ENCODE peak calls at places on chromosomes 5 and 9, in five cellular contexts. One of them, this sample, is unnamed.

GRCh38 chr5:159975462-159976019 is 33.4 kb upstream of the TTC1 start:
- DNase-seq in fibroblast of gingiva: peak; percentile 92
- DNase-seq in cardiac muscle cell: peak; percentile 94
- DNase-seq in cardiac fibroblast: peak; percentile 93
- DNase-seq in activated CD4-positive, alpha-beta T cell treated with anti-CD3 and anti-CD28 coated beads, Interleukin-2, amount 50 U/mL, for 1 hour: no peak
- DNase-seq in this sample: peak; percentile 25

GRCh38 chr5:77876862-77877502 is 100.8 kb upstream of the TBCA start:
- DNase-seq in fibroblast of gingiva: no peak
- DNase-seq in cardiac muscle cell: no peak
- DNase-seq in cardiac fibroblast: no peak
- DNase-seq in activated CD4-positive, alpha-beta T cell treated with anti-CD3 and anti-CD28 coated beads, Interleukin-2, amount 50 U/mL, for 1 hour: no peak
- DNase-seq in this sample: no peak

GRCh38 chr9:129109504-129109903 is 1.1 kb downstream of the CRAT start:
- DNase-seq in fibroblast of gingiva: peak; percentile 67
- DNase-seq in cardiac muscle cell: peak; percentile 12
- DNase-seq in cardiac fibroblast: no peak
- DNase-seq in activated CD4-positive, alpha-beta T cell treated with anti-CD3 and anti-CD28 coated beads, Interleukin-2, amount 50 U/mL, for 1 hour: peak; percentile 10
- DNase-seq in this sample: peak; percentile 51

GRCh38 chr5:116650964-116651363 is 76.3 kb upstream of the SEMA6A start:
- DNase-seq in fibroblast of gingiva: no peak
- DNase-seq in cardiac muscle cell: no peak
- DNase-seq in cardiac fibroblast: no peak
- DNase-seq in activated CD4-positive, alpha-beta T cell treated with anti-CD3 and anti-CD28 coated beads, Interleukin-2, amount 50 U/mL, for 1 hour: no peak
- DNase-seq in this sample: no peak

GRCh38 chr5:122063836-122064235 is 14.2 kb downstream of the LOX start:
- DNase-seq in fibroblast of gingiva: no peak
- DNase-seq in cardiac muscle cell: no peak
- DNase-seq in cardiac fibroblast: no peak
- DNase-seq in activated CD4-positive, alpha-beta T cell treated with anti-CD3 and anti-CD28 coated beads, Interleukin-2, amount 50 U/mL, for 1 hour: no peak
- DNase-seq in this sample: no peak

GRCh38 chr5:125703616-125704015 is 719.6 kb upstream of the GRAMD2B start:
- DNase-seq in fibroblast of gingiva: no peak
- DNase-seq in cardiac muscle cell: no peak
- DNase-seq in cardiac fibroblast: no peak
- DNase-seq in activated CD4-positive, alpha-beta T cell treated with anti-CD3 and anti-CD28 coated beads, Interleukin-2, amount 50 U/mL, for 1 hour: no peak
- DNase-seq in this sample: no peak

GRCh38 chr5:179793470-179794139 is at the start of gene LTC4S:
- DNase-seq in fibroblast of gingiva: peak; percentile 45
- DNase-seq in cardiac muscle cell: peak; percentile 92
- DNase-seq in cardiac fibroblast: peak; percentile 93
- DNase-seq in activated CD4-positive, alpha-beta T cell treated with anti-CD3 and anti-CD28 coated beads, Interleukin-2, amount 50 U/mL, for 1 hour: peak; percentile 47
- DNase-seq in this sample: no peak

GRCh38 chr5:138439537-138440225 is 824 bp downstream of the REEP2 start:
- DNase-seq in fibroblast of gingiva: no peak
- DNase-seq in cardiac muscle cell: no peak
- DNase-seq in cardiac fibroblast: no peak
- DNase-seq in activated CD4-positive, alpha-beta T cell treated with anti-CD3 and anti-CD28 coated beads, Interleukin-2, amount 50 U/mL, for 1 hour: no peak
- DNase-seq in this sample: no peak

GRCh38 chr9:98536542-98537173 is 172.1 kb downstream of the GABBR2 start:
- DNase-seq in fibroblast of gingiva: no peak
- DNase-seq in cardiac muscle cell: peak; percentile 15
- DNase-seq in cardiac fibroblast: no peak
- DNase-seq in activated CD4-positive, alpha-beta T cell treated with anti-CD3 and anti-CD28 coated beads, Interleukin-2, amount 50 U/mL, for 1 hour: no peak
- DNase-seq in this sample: peak; percentile 26

GRCh38 chr5:163079618-163080017 is 357.8 kb upstream of the CCNG1 start:
- DNase-seq in fibroblast of gingiva: no peak
- DNase-seq in cardiac muscle cell: no peak
- DNase-seq in cardiac fibroblast: no peak
- DNase-seq in activated CD4-positive, alpha-beta T cell treated with anti-CD3 and anti-CD28 coated beads, Interleukin-2, amount 50 U/mL, for 1 hour: no peak
- DNase-seq in this sample: peak; percentile 7

GRCh38 chr5:177317959-177318377 is 6.3 kb upstream of the MXD3 start:
- DNase-seq in fibroblast of gingiva: peak; percentile 68
- DNase-seq in cardiac muscle cell: peak; percentile 86
- DNase-seq in cardiac fibroblast: peak; percentile 89
- DNase-seq in activated CD4-positive, alpha-beta T cell treated with anti-CD3 and anti-CD28 coated beads, Interleukin-2, amount 50 U/mL, for 1 hour: peak; percentile 76
- DNase-seq in this sample: peak; percentile 80

GRCh38 chr5:65812648-65813047 is 90.6 kb downstream of the NLN start:
- DNase-seq in fibroblast of gingiva: no peak
- DNase-seq in cardiac muscle cell: no peak
- DNase-seq in cardiac fibroblast: no peak
- DNase-seq in activated CD4-positive, alpha-beta T cell treated with anti-CD3 and anti-CD28 coated beads, Interleukin-2, amount 50 U/mL, for 1 hour: no peak
- DNase-seq in this sample: no peak

GRCh38 chr5:125189451-125190051 is 443.1 kb upstream of the ZNF608 start:
- DNase-seq in fibroblast of gingiva: peak; percentile 45
- DNase-seq in cardiac muscle cell: peak; percentile 21
- DNase-seq in cardiac fibroblast: no peak
- DNase-seq in activated CD4-positive, alpha-beta T cell treated with anti-CD3 and anti-CD28 coated beads, Interleukin-2, amount 50 U/mL, for 1 hour: no peak
- DNase-seq in this sample: no peak

GRCh38 chr9:5310851-5311250 is 6.3 kb upstream of the RLN2 start:
- DNase-seq in fibroblast of gingiva: no peak
- DNase-seq in cardiac muscle cell: no peak
- DNase-seq in cardiac fibroblast: no peak
- DNase-seq in activated CD4-positive, alpha-beta T cell treated with anti-CD3 and anti-CD28 coated beads, Interleukin-2, amount 50 U/mL, for 1 hour: no peak
- DNase-seq in this sample: no peak

GRCh38 chr5:30041831-30042385 is 1151.6 kb upstream of the CDH6 start:
- DNase-seq in fibroblast of gingiva: no peak
- DNase-seq in cardiac muscle cell: no peak
- DNase-seq in cardiac fibroblast: no peak
- DNase-seq in activated CD4-positive, alpha-beta T cell treated with anti-CD3 and anti-CD28 coated beads, Interleukin-2, amount 50 U/mL, for 1 hour: no peak
- DNase-seq in this sample: no peak

GRCh38 chr5:160929343-160929742 is 77.3 kb upstream of the ATP10B start:
- DNase-seq in fibroblast of gingiva: no peak
- DNase-seq in cardiac muscle cell: no peak
- DNase-seq in cardiac fibroblast: no peak
- DNase-seq in activated CD4-positive, alpha-beta T cell treated with anti-CD3 and anti-CD28 coated beads, Interleukin-2, amount 50 U/mL, for 1 hour: no peak
- DNase-seq in this sample: no peak

GRCh38 chr5:158485604-158486081 is 614.1 kb downstream of the EBF1 start:
- DNase-seq in fibroblast of gingiva: peak; percentile 91
- DNase-seq in cardiac muscle cell: peak; percentile 20
- DNase-seq in cardiac fibroblast: no peak
- DNase-seq in activated CD4-positive, alpha-beta T cell treated with anti-CD3 and anti-CD28 coated beads, Interleukin-2, amount 50 U/mL, for 1 hour: no peak
- DNase-seq in this sample: no peak

GRCh38 chr5:90055831-90056328 is 353.7 kb downstream of the CETN3 start:
- DNase-seq in fibroblast of gingiva: no peak
- DNase-seq in cardiac muscle cell: peak; percentile 76
- DNase-seq in cardiac fibroblast: peak; percentile 68
- DNase-seq in activated CD4-positive, alpha-beta T cell treated with anti-CD3 and anti-CD28 coated beads, Interleukin-2, amount 50 U/mL, for 1 hour: no peak
- DNase-seq in this sample: no peak